ENCODE peak calls at places on chromosomes 13 and 19, in six cellular contexts. Q is neuronal stem cell, B is H9, K is mesenchymal stem cell, N is H1, E is IMR-90. Y is an unnamed sample. For H3K27me3, the result is how much of the 10 kb centered on the place peaks cover.

GRCh38 chr19:16457195-16457953 is 14.4 kb downstream of the EPS15L1 start:
- DNase-seq in B (no peak), N (peak), E (peak), Q (no peak), K (peak), Y (no peak)

GRCh38 chr13:72186730-72187422 is 319.9 kb upstream of the DACH1 start:
- DNase-seq in B (no peak), K (no peak), E (no peak), N (no peak), Q (no peak), Y (no peak)

GRCh38 chr19:47573076-47574026 is at the start of gene ZNF541:
- DNase-seq in Q (no peak), B (no peak), N (no peak), E (peak), K (no peak), Y (no peak)

GRCh38 chr19:3721131-3721899 is 13.1 kb downstream of the TJP3 start:
- DNase-seq in B (peak), N (peak), Q (peak), E (peak), K (peak), Y (peak)

GRCh38 chr13:41040584-41041334 is 20.6 kb upstream of the WBP4 start:
- DNase-seq in E (peak), B (no peak), N (no peak), K (peak), Q (no peak), Y (no peak)

GRCh38 chr13:109783447-109783814 is 3.0 kb downstream of the IRS2 start:
- DNase-seq in Q (no peak), B (peak), E (no peak), N (peak), K (no peak), Y (peak)

GRCh38 chr13:44653261-44653660 is 77.1 kb upstream of the TSC22D1 start:
- DNase-seq in Q (no peak), B (no peak), E (peak), N (no peak), K (no peak), Y (no peak)

GRCh38 chr13:73794755-73795154 is 339.4 kb downstream of the KLF12 start:
- DNase-seq in E (no peak), N (no peak), K (no peak), B (no peak), Q (no peak), Y (no peak)

DNA sequence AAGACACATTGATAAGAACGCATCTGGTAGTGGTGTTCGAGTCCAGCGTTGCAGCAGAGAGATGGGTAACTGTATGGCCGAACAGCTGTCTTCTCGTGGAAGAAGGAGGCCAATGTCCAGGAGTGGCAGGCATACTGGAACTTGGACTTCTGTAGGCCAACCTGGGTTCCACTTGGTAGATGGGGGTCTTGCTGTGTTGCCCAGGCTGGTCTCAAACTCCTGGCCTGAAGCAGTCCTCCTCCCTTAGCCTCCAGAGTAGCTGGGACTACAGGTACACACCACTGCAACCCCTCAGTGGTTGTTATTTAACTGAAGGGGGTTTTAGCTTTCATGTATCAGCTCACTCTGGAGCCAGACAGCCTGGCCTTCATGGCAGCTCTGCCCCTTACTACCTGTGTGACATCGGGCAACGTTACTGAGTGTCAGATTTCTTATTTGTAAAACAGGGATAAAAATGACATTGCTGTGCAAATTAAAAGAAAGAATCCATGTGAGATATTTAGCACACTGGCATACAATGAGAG is 2.4 kb upstream of the UQCRFS1 start:
- DNase-seq in N (no peak), B (no peak), K (no peak), Q (no peak), E (no peak), Y (no peak)
- H2BK15ac ChIP-seq in N (no peak), B (no peak), K (no peak), Q (no peak), E (no peak), Y (no peak)

DNA sequence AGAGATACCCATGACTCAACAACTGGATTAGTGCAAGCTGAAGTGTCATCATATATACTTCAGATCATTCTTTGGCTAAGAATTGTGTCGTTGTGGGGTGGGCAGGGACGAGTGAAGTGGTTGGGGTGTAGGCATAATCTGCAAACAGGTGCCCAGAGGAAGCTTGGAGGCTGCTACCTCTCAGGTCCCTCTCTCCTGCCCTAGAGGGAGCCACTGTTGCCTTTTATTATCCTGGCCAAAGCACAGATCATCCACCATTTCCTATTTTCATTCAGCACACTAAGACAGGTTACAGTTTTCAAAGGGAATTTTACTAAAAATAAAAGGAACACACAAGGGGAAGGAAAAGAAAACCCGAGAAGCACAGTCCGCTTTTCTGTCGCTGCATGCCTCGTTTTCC is 126.6 kb downstream of the HS6ST3 start:
- DNase-seq in N (no peak), B (peak), K (no peak), E (no peak), Q (no peak), Y (peak)
- H3K27me3 ChIP-seq in N (under half), B (under half), K (under half), E (under half), Q (under half), Y (under half)

GRCh38 chr19:6373096-6373812 is 660 bp downstream of the ALKBH7 start:
- DNase-seq in B (peak), K (peak), N (peak), E (peak), Q (peak), Y (peak)

GRCh38 chr19:6373813-6374108 is 1.2 kb downstream of the ALKBH7 start:
- DNase-seq in E (no peak), B (no peak), Q (no peak), K (no peak), N (no peak), Y (no peak)

GRCh38 chr19:6374179-6374709 is 1.5 kb downstream of the PSPN start:
- DNase-seq in E (no peak), Q (no peak), N (no peak), K (no peak), B (no peak), Y (no peak)

GRCh38 chr19:6375411-6376010 is at the start of gene PSPN:
- DNase-seq in N (peak), B (no peak), K (no peak), E (no peak), Q (no peak), Y (no peak)

DNA sequence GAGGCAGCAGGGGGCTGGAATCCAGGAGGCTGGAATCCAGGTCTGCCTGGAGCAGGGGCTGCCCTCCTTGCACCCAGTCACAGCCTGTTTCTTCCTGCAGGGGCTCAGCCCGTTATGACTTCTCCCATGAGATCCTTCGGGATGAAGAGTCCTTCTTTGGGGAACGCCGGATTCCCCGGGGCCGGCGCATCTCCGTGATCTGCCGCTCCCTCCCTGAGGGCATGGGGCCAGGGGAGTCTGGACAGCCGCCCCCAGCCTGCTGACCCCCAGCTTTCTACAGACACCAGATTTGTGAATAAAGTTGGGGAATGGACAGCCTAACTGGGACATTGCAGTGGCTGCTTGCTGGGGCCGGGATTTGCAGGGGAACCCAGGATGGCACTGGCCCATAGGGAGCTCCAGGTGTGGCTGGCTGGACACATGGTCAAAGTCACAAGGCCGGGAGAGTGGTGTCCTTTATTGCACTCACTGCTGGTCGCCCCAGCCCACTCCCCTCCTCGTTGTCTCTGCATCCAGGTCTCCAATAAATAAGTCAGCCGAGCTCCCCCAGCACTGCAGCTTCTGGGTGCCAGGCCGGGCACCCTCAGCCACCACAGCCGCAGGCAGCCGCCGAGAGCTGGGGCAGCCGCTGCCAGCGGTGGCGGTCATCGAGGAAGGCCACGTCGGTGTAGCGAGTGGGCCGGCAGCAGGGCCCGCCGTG is 872 bp downstream of the PSPN start:
- DNase-seq in B (no peak), E (no peak), N (no peak), Q (no peak), K (no peak), Y (no peak)
- H3K18ac ChIP-seq in B (no peak), E (no peak), N (no peak), Q (no peak), K (no peak), Y (no peak)

DNA sequence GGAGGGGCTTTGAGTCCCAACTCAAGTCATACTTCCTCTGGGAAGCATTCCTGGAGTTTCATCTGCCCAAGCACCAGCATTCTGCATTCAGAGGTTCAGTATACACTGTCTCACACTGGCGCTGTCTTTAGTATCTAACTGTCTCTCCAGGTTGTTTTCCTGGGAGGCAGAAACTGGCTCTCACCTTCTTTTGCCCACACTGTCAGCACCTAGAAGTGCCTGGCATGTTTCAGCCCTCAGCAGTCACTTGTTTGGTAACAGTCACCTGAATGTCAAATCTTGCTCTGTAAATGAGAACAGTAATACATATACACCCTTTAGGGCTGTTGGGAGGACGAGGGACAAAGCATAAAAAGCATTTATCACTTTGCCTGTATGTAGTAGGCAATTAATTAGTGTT is 339.6 kb downstream of the UQCRFS1 start:
- DNase-seq in N (no peak), B (no peak), E (no peak), Q (no peak), K (no peak), Y (no peak)
- H2BK15ac ChIP-seq in N (no peak), B (no peak), E (no peak), Q (no peak), K (no peak), Y (no peak)

GRCh38 chr19:33622505-33622808 is 704 bp downstream of the CHST8 start:
- DNase-seq in Q (peak), B (no peak), N (no peak), E (no peak), K (no peak), Y (peak)

GRCh38 chr19:33621811-33622504 is at the start of gene CHST8:
- DNase-seq in Q (peak), K (no peak), N (peak), B (peak), E (no peak), Y (peak)

GRCh38 chr19:33624586-33625153 is 2.9 kb downstream of the CHST8 start:
- DNase-seq in Q (no peak), N (no peak), K (no peak), B (no peak), E (no peak), Y (no peak)

GRCh38 chr19:33621065-33621785 is 528 bp upstream of the CHST8 start:
- DNase-seq in Q (no peak), K (no peak), B (no peak), E (no peak), N (peak), Y (no peak)

GRCh38 chr19:33622809-33623511 is 1.2 kb downstream of the CHST8 start:
- DNase-seq in B (no peak), K (no peak), N (no peak), E (no peak), Q (peak), Y (peak)
- H3K27me3 ChIP-seq in B (under half), K (half or more), N (under half), E (under half), Q (under half), Y (under half)

GRCh38 chr13:95684463-95684862 is 7.5 kb downstream of the DNAJC3 start:
- DNase-seq in K (no peak), E (no peak), N (no peak), B (peak), Q (no peak), Y (peak)
- H3K18ac ChIP-seq in K (no peak), E (no peak), N (no peak), B (no peak), Q (no peak), Y (no peak)

GRCh38 chr13:31815361-31816144 is 76.2 kb downstream of the RXFP2 start:
- DNase-seq in K (no peak), B (no peak), Q (no peak), E (no peak), N (no peak), Y (no peak)

GRCh38 chr13:31818236-31818635 is 78.9 kb downstream of the RXFP2 start:
- DNase-seq in K (no peak), Q (no peak), E (no peak), N (no peak), B (no peak), Y (no peak)

GRCh38 chr13:31814523-31814922 is 75.2 kb downstream of the RXFP2 start:
- DNase-seq in E (no peak), Q (no peak), K (no peak), B (no peak), N (no peak), Y (no peak)
- H2BK15ac ChIP-seq in E (no peak), Q (no peak), K (no peak), B (no peak), N (no peak), Y (no peak)

GRCh38 chr19:13138916-13139198 is 11.3 kb downstream of the STX10 start:
- DNase-seq in K (no peak), N (no peak), E (no peak), B (no peak), Q (no peak), Y (no peak)
- H3K27me3 ChIP-seq in K (under half), N (under half), E (under half), B (under half), Q (under half), Y (under half)